ENCODE peak calls at places on chromosome 14, in eight cellular contexts. D is GOT3; T is anterior cingulate cortex; W is neural crest cell; P is Calu3; R is stimulated activated CD8-positive, alpha-beta memory T cell treated with anti-CD3 and anti-CD28 coated beads, Interleukin-12 subunit alpha, Interleukin-12 subunit beta, amount 100 ng/mL, for 1 hour; U is cerebellar cortex; X is Caki2. Y is an unnamed sample.

GRCh38 chr14:103527408-103528157 is 1.4 kb upstream of the TRMT61A start:
- DNase-seq in D (peak; percentile 15), T (no peak), W (no peak), P (no peak), R (no peak), U (no peak), X (no peak), Y (no peak)

GRCh38 chr14:73476451-73476905 is 14.3 kb upstream of the RIOX1 start:
- DNase-seq in D (no peak), T (no peak), W (no peak), P (no peak), R (no peak), U (no peak), X (no peak), Y (no peak)

GRCh38 chr14:104651876-104652260 is 37.5 kb upstream of the INF2 start:
- DNase-seq in D (no peak), T (no peak), W (no peak), P (no peak), R (no peak), U (no peak), X (no peak), Y (no peak)

GRCh38 chr14:24353551-24354529 is 14.0 kb upstream of the RIPK3 start:
- DNase-seq in D (no peak), T (no peak), W (no peak), P (no peak), R (no peak), U (no peak), X (no peak), Y (no peak)

GRCh38 chr14:73760598-73761586 is 46.7 kb upstream of the PNMA1 start:
- DNase-seq in D (no peak), T (no peak), W (no peak), P (no peak), R (no peak), U (no peak), X (no peak), Y (no peak)

GRCh38 chr14:99724196-99724891 is 40.2 kb downstream of the CYP46A1 start:
- DNase-seq in D (no peak), T (no peak), W (no peak), P (no peak), R (no peak), U (no peak), X (no peak), Y (no peak)

GRCh38 chr14:32681598-32681997 is 257.1 kb upstream of the NPAS3 start:
- DNase-seq in D (no peak), T (no peak), W (no peak), P (no peak), R (no peak), U (no peak), X (no peak), Y (no peak)

GRCh38 chr14:41663478-41663845 is 56.8 kb downstream of the LRFN5 start:
- DNase-seq in D (no peak), T (no peak), W (no peak), P (no peak), R (no peak), U (no peak), X (no peak), Y (peak; percentile 12)

GRCh38 chr14:36658091-36659009 is 3.3 kb upstream of the PAX9 start:
- DNase-seq in D (no peak), T (no peak), W (no peak), P (no peak), R (no peak), U (no peak), X (no peak), Y (no peak)

GRCh38 chr14:32306549-32306948 is 22.5 kb upstream of the AKAP6 start:
- DNase-seq in D (no peak), T (no peak), W (no peak), P (no peak), R (no peak), U (no peak), X (no peak), Y (no peak)

GRCh38 chr14:98754343-98755025 is 517.5 kb downstream of the BCL11B start:
- DNase-seq in D (no peak), T (no peak), W (no peak), P (no peak), R (no peak), U (no peak), X (no peak), Y (no peak)

GRCh38 chr14:36857136-36857535 is 195.5 kb downstream of the PAX9 start:
- DNase-seq in D (no peak), T (no peak), W (no peak), P (no peak), R (no peak), U (no peak), X (no peak), Y (no peak)

GRCh38 chr14:39266589-39266870 is 32.8 kb downstream of the MIA2 start:
- DNase-seq in D (no peak), T (peak; percentile 54), W (no peak), P (peak; percentile 85), R (peak; percentile 7), U (no peak), X (no peak), Y (no peak)

GRCh38 chr14:49303952-49304516 is 282.1 kb downstream of the RPS29 start:
- DNase-seq in D (no peak), T (no peak), W (peak; percentile 48), P (peak; percentile 1), R (no peak), U (peak; percentile 5), X (peak; percentile 28), Y (peak; percentile 11)

GRCh38 chr14:96584199-96584906 is 82.2 kb downstream of the PAPOLA start:
- DNase-seq in D (no peak), T (no peak), W (peak; percentile 66), P (peak; percentile 70), R (no peak), U (peak; percentile 51), X (no peak), Y (peak; percentile 49)